ENCODE peak calls at places on chromosome 16, in five cellular contexts. U is stimulated activated CD8-positive, alpha-beta memory T cell treated with anti-CD3 and anti-CD28 coated beads, Interleukin-4, amount 100 ng/mL, for 1 hour; V is GM19239; P is sigmoid colon; E is naive thymus-derived CD8-positive, alpha-beta T cell. O is an unnamed sample.

GRCh38 chr16:52584921-52585320 is 38.0 kb upstream of the TOX3 start:
- DNase-seq in U (no peak), V (no peak), P (no peak), E (no peak), O (no peak)

GRCh38 chr16:65075877-65076276 is 46.0 kb downstream of the CDH11 start:
- DNase-seq in U (no peak), V (no peak), P (no peak), E (no peak), O (no peak)

GRCh38 chr16:87185313-87185712 is 131.9 kb downstream of the C16orf95 start:
- DNase-seq in U (no peak), V (no peak), P (no peak), E (no peak), O (no peak)

GRCh38 chr16:30142672-30143346 is 19.8 kb upstream of the MAPK3 start:
- DNase-seq in U (no peak), V (no peak), P (no peak), E (peak), O (no peak)

GRCh38 chr16:3509470-3509928 is 8.7 kb downstream of the CLUAP1 start:
- DNase-seq in U (peak), V (no peak), P (peak), E (peak), O (no peak)

GRCh38 chr16:10362077-10362863 is 23.6 kb upstream of the ATF7IP2 start:
- DNase-seq in U (no peak), V (peak), P (no peak), E (no peak), O (no peak)

GRCh38 chr16:7268182-7268581 is 64.5 kb upstream of the RBFOX1 start:
- DNase-seq in U (no peak), V (no peak), P (no peak), E (no peak), O (no peak)

GRCh38 chr16:14399397-14400284 is 230.4 kb downstream of the PARN start:
- DNase-seq in U (no peak), V (no peak), P (peak), E (no peak), O (no peak)

GRCh38 chr16:20359997-20360396 is 7.5 kb upstream of the UMOD start:
- DNase-seq in U (no peak), V (no peak), P (no peak), E (no peak), O (no peak)

GRCh38 chr16:12347365-12347764 is 370.8 kb downstream of the SNX29 start:
- DNase-seq in U (no peak), V (no peak), P (no peak), E (no peak), O (no peak)

GRCh38 chr16:85090873-85091521 is 21.3 kb downstream of the CIBAR2 start:
- DNase-seq in U (no peak), V (no peak), P (no peak), E (no peak), O (no peak)